ENCODE peak calls at places on chromosomes 16 and 17, in ten cellular contexts. W, M, J, Z, G, N, B, K, S and O are unnamed samples.

GRCh38 chr17:15395091-15395490 is 53.7 kb upstream of the TEKT3 start:
- DNase-seq in Z (no peak), N (no peak), K (no peak), G (no peak), B (no peak), S (no peak), W (no peak), M (no peak), J (no peak), O (no peak)

GRCh38 chr17:835263-835662 is 53.1 kb downstream of the MRM3 start:
- DNase-seq in M (peak; percentile 99), G (peak; percentile 98), W (no peak), J (peak; percentile 95), Z (no peak), K (no peak), S (peak; percentile 84), N (peak; percentile 2), B (no peak), O (peak; percentile 82)

GRCh38 chr16:19474617-19475016 is 47.3 kb downstream of the GDE1 start:
- DNase-seq in N (no peak), J (no peak), M (no peak), Z (no peak), W (no peak), S (no peak), G (no peak), B (no peak), K (no peak), O (no peak)

GRCh38 chr16:12869681-12870427 is 31.5 kb upstream of the SHISA9 start:
- DNase-seq in B (no peak), W (no peak), N (no peak), S (no peak), J (no peak), G (no peak), Z (no peak), K (no peak), M (peak; percentile 4), O (peak; percentile 49)

GRCh38 chr16:66510711-66511614 is 39.0 kb downstream of the TK2 start:
- DNase-seq in W (no peak), M (no peak), G (peak; percentile 66), J (no peak), K (no peak), S (no peak), Z (no peak), B (peak; percentile 67), N (peak; percentile 46), O (no peak)

GRCh38 chr17:18928726-18929125 is 23.2 kb upstream of the SLC5A10 start:
- DNase-seq in W (no peak), S (no peak), N (no peak), J (no peak), Z (no peak), M (no peak), K (no peak), G (no peak), B (no peak), O (no peak)

GRCh38 chr17:28227278-28228108 is 91.5 kb upstream of the TMEM97 start:
- DNase-seq in N (peak; percentile 39), W (no peak), S (no peak), B (peak; percentile 50), K (peak; percentile 96), M (peak; percentile 19), Z (no peak), G (peak; percentile 25), J (no peak), O (peak; percentile 94)

GRCh38 chr16:72673118-72673517 is 374.8 kb downstream of the ZFHX3 start:
- DNase-seq in Z (no peak), W (no peak), J (peak; percentile 4), M (peak; percentile 16), S (no peak), G (peak; percentile 51), K (no peak), N (no peak), B (no peak), O (peak; percentile 38)

GRCh38 chr17:49618112-49618611 is 42.5 kb downstream of the NXPH3 start:
- DNase-seq in K (no peak), J (peak; percentile 77), Z (no peak), N (no peak), W (no peak), G (no peak), S (no peak), B (no peak), M (peak; percentile 69), O (no peak)

GRCh38 chr17:81652901-81653771 is 3.2 kb downstream of the PDE6G start:
- DNase-seq in N (no peak), K (no peak), W (no peak), Z (no peak), B (no peak), G (no peak), S (no peak), M (no peak), J (no peak), O (no peak)

GRCh38 chr16:75099075-75099667 is 17.4 kb downstream of the LDHD start:
- DNase-seq in N (no peak), J (no peak), M (no peak), G (no peak), B (no peak), K (no peak), S (no peak), W (no peak), Z (no peak), O (no peak)

GRCh38 chr16:17773698-17774101 is 302.9 kb upstream of the XYLT1 start:
- DNase-seq in B (no peak), M (peak; percentile 83), K (no peak), W (no peak), Z (no peak), S (no peak), G (no peak), N (no peak), J (peak; percentile 5), O (no peak)

GRCh38 chr16:56629531-56629930 is 2.9 kb upstream of the MT1M start:
- DNase-seq in Z (no peak), J (no peak), N (no peak), S (no peak), G (no peak), B (no peak), W (no peak), K (no peak), M (no peak), O (no peak)

GRCh38 chr17:65902831-65903549 is 288.9 kb downstream of the CEP112 start:
- DNase-seq in N (no peak), G (no peak), Z (no peak), J (no peak), B (no peak), K (peak; percentile 72), M (no peak), S (peak; percentile 66), W (no peak), O (no peak)

GRCh38 chr17:81322271-81323082 is 27.4 kb upstream of the SLC38A10 start:
- DNase-seq in N (peak; percentile 36), J (no peak), S (no peak), W (no peak), Z (no peak), G (peak; percentile 51), K (no peak), B (no peak), M (peak; percentile 41), O (peak; percentile 50)

GRCh38 chr17:82267575-82268379 is 5.7 kb downstream of the CSNK1D start:
- DNase-seq in B (peak; percentile 96), M (peak; percentile 99), S (peak; percentile 92), K (no peak), J (peak; percentile 96), Z (no peak), N (peak; percentile 92), W (no peak), G (peak; percentile 98), O (peak; percentile 87)

GRCh38 chr17:33642002-33642401 is 348.9 kb upstream of the ASIC2 start:
- DNase-seq in K (no peak), W (no peak), Z (no peak), J (no peak), M (no peak), N (no peak), S (no peak), B (no peak), G (peak; percentile 9), O (peak; percentile 19)

GRCh38 chr16:30830072-30830417 is 43.0 kb upstream of the ZNF629 start:
- DNase-seq in M (no peak), W (no peak), Z (no peak), S (no peak), G (no peak), N (no peak), K (no peak), B (no peak), J (no peak), O (no peak)

GRCh38 chr17:32103476-32104113 is 38.7 kb upstream of the RHOT1 start:
- DNase-seq in W (no peak), Z (no peak), M (no peak), J (no peak), G (no peak), B (no peak), K (no peak), N (no peak), S (no peak), O (no peak)

GRCh38 chr17:78127240-78127887 is 1.2 kb downstream of the TMC6 start:
- DNase-seq in J (no peak), W (peak; percentile 77), M (no peak), S (no peak), B (peak; percentile 88), K (no peak), G (no peak), N (peak; percentile 24), Z (peak; percentile 66), O (peak; percentile 36)

GRCh38 chr16:740459-740763 is 386 bp downstream of the CIAO3 start:
- DNase-seq in M (no peak), N (no peak), Z (no peak), J (no peak), K (no peak), W (no peak), G (no peak), S (no peak), B (no peak), O (no peak)

GRCh38 chr16:5415123-5415522 is 317.5 kb upstream of the EEF2KMT start:
- DNase-seq in J (no peak), M (no peak), W (no peak), G (no peak), K (no peak), B (no peak), N (no peak), S (no peak), Z (no peak), O (no peak)

GRCh38 chr17:56977673-56978395 is at the start of gene SCPEP1:
- DNase-seq in K (peak; percentile 79), J (peak; percentile 70), G (peak; percentile 84), M (peak; percentile 68), N (peak; percentile 81), W (peak; percentile 60), B (peak; percentile 92), S (peak; percentile 15), Z (peak; percentile 77), O (peak; percentile 87)